ENCODE peak calls at places on chromosomes 4 and X, in four cellular contexts. C, Q, L and Z are unnamed samples.

GRCh38 chrX:53494427-53494826 is 60.3 kb upstream of the HSD17B10 start:
- DNase-seq in C (no peak), Q (no peak), L (no peak), Z (no peak)

GRCh38 chrX:148567229-148567628 is 66.8 kb downstream of the AFF2 start:
- DNase-seq in C (no peak), Q (no peak), L (no peak), Z (no peak)

GRCh38 chr4:185464887-185465286 is 6.6 kb downstream of the CCDC110 start:
- DNase-seq in C (no peak), Q (no peak), L (no peak), Z (no peak)

GRCh38 chr4:54547299-54548097 is 110.3 kb upstream of the KIT start:
- DNase-seq in C (no peak), Q (peak), L (no peak), Z (no peak)

GRCh38 chr4:157994863-157995262 is 178.0 kb downstream of the GASK1B start:
- DNase-seq in C (no peak), Q (no peak), L (no peak), Z (no peak)

GRCh38 chr4:150108693-150109092 is 30.4 kb downstream of the DCLK2 start:
- DNase-seq in C (no peak), Q (no peak), L (no peak), Z (no peak)

GRCh38 chr4:188960411-188961093 is 821.3 kb downstream of the TRIML1 start:
- DNase-seq in C (no peak), Q (no peak), L (no peak), Z (no peak)

GRCh38 chrX:107562482-107562881 is 65.8 kb upstream of the PRPS1 start:
- DNase-seq in C (no peak), Q (no peak), L (no peak), Z (peak)

GRCh38 chrX:149830192-149830873 is 48.6 kb downstream of the MAGEA9 start:
- DNase-seq in C (no peak), Q (no peak), L (no peak), Z (peak)

GRCh38 chr4:70667710-70668535 is 1.6 kb upstream of the JCHAIN start:
- DNase-seq in C (no peak), Q (no peak), L (no peak), Z (no peak)

GRCh38 chr4:118869808-118870342 is 18.8 kb upstream of the SYNPO2 start:
- DNase-seq in C (no peak), Q (no peak), L (no peak), Z (no peak)

GRCh38 chr4:113784497-113785254 is 23.1 kb upstream of the CAMK2D start:
- DNase-seq in C (no peak), Q (no peak), L (no peak), Z (no peak)

GRCh38 chr4:58587856-58588255 is 1477.7 kb upstream of the IGFBP7 start:
- DNase-seq in C (no peak), Q (no peak), L (no peak), Z (no peak)

GRCh38 chrX:39843318-39843717 is 254.4 kb downstream of the BCOR start:
- DNase-seq in C (no peak), Q (no peak), L (no peak), Z (no peak)

GRCh38 chrX:152061083-152061482 is 77.3 kb downstream of the MAGEA10 start:
- DNase-seq in C (no peak), Q (no peak), L (no peak), Z (no peak)

GRCh38 chr4:111648056-111648455 is 497.2 kb upstream of the FAM241A start:
- DNase-seq in C (no peak), Q (no peak), L (no peak), Z (no peak)

GRCh38 chr4:20421586-20421985 is 169.9 kb downstream of the SLIT2 start:
- DNase-seq in C (no peak), Q (no peak), L (no peak), Z (no peak)

GRCh38 chr4:169225058-169225751 is 45.6 kb downstream of the SH3RF1 start:
- DNase-seq in C (no peak), Q (no peak), L (no peak), Z (no peak)

GRCh38 chr4:186132577-186133277 is 28.2 kb downstream of the FAM149A start:
- DNase-seq in C (no peak), Q (no peak), L (no peak), Z (peak)

GRCh38 chr4:48970471-48970921 is 15.6 kb upstream of the CWH43 start:
- DNase-seq in C (no peak), Q (no peak), L (no peak), Z (no peak)

GRCh38 chr4:173367946-173368345 is 2.8 kb upstream of the SAP30 start:
- DNase-seq in C (no peak), Q (no peak), L (no peak), Z (no peak)

GRCh38 chr4:165383757-165384156 is 4.9 kb downstream of the CPE start:
- DNase-seq in C (no peak), Q (no peak), L (no peak), Z (no peak)

GRCh38 chr4:11471613-11472012 is 42.9 kb upstream of the HS3ST1 start:
- DNase-seq in C (peak), Q (no peak), L (no peak), Z (no peak)

GRCh38 chrX:49166914-49167739 is 4.6 kb downstream of the MAGIX start:
- DNase-seq in C (peak), Q (peak), L (peak), Z (peak)

GRCh38 chr4:155675709-155676429 is 9.2 kb downstream of the GUCY1A1 start:
- DNase-seq in C (no peak), Q (no peak), L (peak), Z (no peak)

GRCh38 chr4:150251752-150252190 is 173.5 kb downstream of the DCLK2 start:
- DNase-seq in C (peak), Q (no peak), L (no peak), Z (no peak)

GRCh38 chrX:149131780-149132179 is 373.3 kb downstream of the IDS start:
- DNase-seq in C (no peak), Q (no peak), L (no peak), Z (no peak)

GRCh38 chrX:107029752-107030151 is 29.7 kb upstream of the MORC4 start:
- DNase-seq in C (no peak), Q (no peak), L (no peak), Z (no peak)

GRCh38 chr4:127606823-127607222 is 25.9 kb upstream of the INTU start:
- DNase-seq in C (no peak), Q (no peak), L (no peak), Z (no peak)

GRCh38 chr4:101217353-101218031 is 129.8 kb downstream of the PPP3CA start:
- DNase-seq in C (no peak), Q (no peak), L (no peak), Z (no peak)

GRCh38 chr4:153731239-153731638 is 28.6 kb downstream of the RNF175 start:
- DNase-seq in C (no peak), Q (no peak), L (no peak), Z (no peak)

GRCh38 chr4:165873298-165874071 is 448 bp downstream of the TLL1 start:
- DNase-seq in C (peak), Q (peak), L (peak), Z (peak)

GRCh38 chr4:125420499-125420898 is 105.7 kb downstream of the FAT4 start:
- DNase-seq in C (no peak), Q (no peak), L (no peak), Z (no peak)

GRCh38 chrX:17361620-17362019 is 13.4 kb upstream of the NHS start:
- DNase-seq in C (no peak), Q (no peak), L (no peak), Z (peak)

GRCh38 chr4:93827272-93827947 is 1.1 kb upstream of the ATOH1 start:
- DNase-seq in C (no peak), Q (no peak), L (no peak), Z (no peak)

GRCh38 chr4:86939737-86940141 is 4.9 kb downstream of the AFF1 start:
- DNase-seq in C (no peak), Q (no peak), L (no peak), Z (no peak)

GRCh38 chr4:184503869-184504300 is 29.5 kb upstream of the IRF2 start:
- DNase-seq in C (no peak), Q (no peak), L (no peak), Z (no peak)

DNA sequence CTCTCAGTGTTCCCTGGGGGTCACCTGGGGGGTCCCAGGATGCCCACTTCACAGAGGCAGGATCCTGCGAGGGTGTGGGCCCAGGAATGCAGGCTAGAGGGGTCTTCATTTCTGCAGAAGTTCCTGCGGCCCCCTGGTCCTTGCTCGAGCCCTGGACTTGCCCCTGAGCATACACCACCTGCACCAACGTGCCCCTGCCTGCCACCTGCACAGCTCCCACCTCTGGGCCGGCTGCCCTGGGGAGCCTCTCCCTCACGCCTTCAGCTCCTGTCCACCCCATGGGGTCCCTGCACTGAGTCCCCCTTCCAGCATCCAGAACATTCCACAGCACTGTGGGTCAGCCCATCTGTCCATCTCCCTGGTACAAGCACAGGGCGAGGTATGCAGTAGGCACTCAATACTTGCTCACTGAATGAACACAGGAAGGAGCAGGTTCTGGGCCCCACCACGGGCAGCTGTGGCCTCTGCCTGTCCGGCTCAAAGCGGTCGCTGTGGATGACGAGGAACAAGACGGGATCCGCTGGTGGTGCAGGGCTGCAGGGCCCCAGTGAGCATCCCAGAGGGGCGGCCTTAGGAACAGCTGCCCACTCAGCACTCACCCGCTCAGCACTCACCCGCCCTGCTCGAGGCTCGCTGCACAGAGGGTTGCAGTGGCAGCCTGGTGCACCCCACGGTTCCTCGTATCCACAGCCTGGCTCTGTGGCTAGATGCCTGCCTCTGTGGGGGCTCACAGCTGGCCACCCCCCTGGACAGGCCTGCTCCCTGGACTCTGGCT is 70.5 kb upstream of the MXD4 start:
- DNase-seq in C (no peak), Q (no peak), L (no peak), Z (no peak)
- H3K4me3 ChIP-seq in C (no peak), Q (no peak), L (no peak), Z (no peak)

DNA sequence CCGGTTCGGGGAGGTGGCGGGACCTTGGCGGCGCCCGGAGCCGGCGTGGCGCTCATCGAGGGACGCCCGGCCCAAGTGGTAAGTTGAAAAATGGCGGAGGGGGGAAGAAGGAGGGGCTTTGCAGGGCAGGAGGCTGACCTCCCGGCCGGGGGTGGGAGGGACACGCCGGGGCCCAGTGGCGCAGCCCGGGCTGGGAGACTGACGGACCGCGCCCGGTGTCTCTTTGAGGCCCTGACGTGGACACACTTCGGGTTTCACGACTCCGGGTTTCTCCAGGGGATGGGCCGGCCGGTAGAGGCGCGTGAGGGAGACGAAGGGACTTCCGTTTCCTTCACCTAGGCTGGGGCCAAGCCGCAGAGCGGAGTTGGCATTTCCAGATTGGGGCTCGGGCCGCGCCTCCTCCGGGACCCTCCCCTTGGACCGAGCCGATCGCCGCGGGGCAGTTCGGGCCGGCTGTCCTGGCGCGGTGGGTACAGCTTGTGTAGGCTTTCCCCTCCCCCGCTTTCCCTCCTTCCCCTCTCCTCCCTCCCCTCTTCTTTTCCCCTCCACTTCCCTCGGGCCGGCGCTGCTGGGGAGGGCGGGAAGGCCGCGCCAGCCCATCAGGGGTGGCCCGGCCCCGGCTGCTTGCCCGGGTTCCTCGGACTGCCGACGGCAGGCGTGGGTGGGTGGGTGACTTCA is at the start of gene XIAP:
- DNase-seq in C (peak), Q (peak), L (peak), Z (peak)
- TF ChIP-seq POLR2A in C (peak), Q (peak), L (no peak), Z (peak)

DNA sequence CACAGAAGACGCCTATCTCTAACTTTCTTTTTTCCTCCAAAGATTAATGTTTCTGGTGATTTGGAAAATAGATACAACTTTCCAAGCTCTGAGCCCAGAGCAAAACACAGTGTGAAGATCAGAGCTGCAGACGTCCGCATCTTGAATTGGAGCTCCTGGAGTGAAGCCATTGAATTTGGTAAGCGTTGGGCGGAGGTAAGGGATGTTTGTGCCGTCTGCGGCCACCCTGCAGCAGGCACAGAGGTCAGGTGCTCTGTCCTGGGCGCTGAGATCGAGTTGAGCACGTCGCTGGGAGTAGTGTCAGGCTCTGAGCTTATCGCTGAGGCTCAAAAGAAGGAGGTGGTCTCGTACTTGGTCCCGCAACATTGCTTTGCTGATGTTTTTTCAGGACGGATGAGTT is 31.8 kb downstream of the CSF2RA start:
- DNase-seq in C (no peak), Q (no peak), L (no peak), Z (no peak)
- H3K4me3 ChIP-seq in C (no peak), Q (no peak), L (no peak), Z (no peak)

GRCh38 chr4:1009647-1010521 is 1.5 kb upstream of the FGFRL1 start:
- DNase-seq in C (peak), Q (peak), L (peak), Z (peak)
- TF ChIP-seq POLR2A in C (no peak), Q (no peak), L (no peak), Z (no peak)

GRCh38 chr4:6472008-6472386 is 417 bp downstream of the PPP2R2C start:
- DNase-seq in C (peak), Q (no peak), L (no peak), Z (no peak)
- H3K4me3 ChIP-seq in C (no peak), Q (no peak), L (peak), Z (no peak)

GRCh38 chrX:1226249-1226648 is 13.8 kb upstream of the CRLF2 start:
- DNase-seq in C (no peak), Q (no peak), L (no peak), Z (no peak)
- TF ChIP-seq POLR2A in C (no peak), Q (no peak), L (no peak), Z (no peak)

GRCh38 chrX:154602226-154602625 is 16.9 kb downstream of the CTAG1B start:
- DNase-seq in C (no peak), Q (no peak), L (no peak), Z (no peak)
- H3K4me3 ChIP-seq in C (no peak), Q (no peak), L (no peak), Z (no peak)

GRCh38 chrX:45756562-45756961 is 555.9 kb upstream of the DIPK2B start:
- DNase-seq in C (no peak), Q (no peak), L (no peak), Z (peak)

GRCh38 chrX:45757272-45757671 is 556.6 kb upstream of the DIPK2B start:
- DNase-seq in C (no peak), Q (no peak), L (no peak), Z (no peak)

GRCh38 chrX:45760187-45760742 is 559.6 kb upstream of the DIPK2B start:
- DNase-seq in C (no peak), Q (no peak), L (no peak), Z (no peak)

GRCh38 chrX:45758319-45758718 is 557.6 kb upstream of the DIPK2B start:
- DNase-seq in C (no peak), Q (no peak), L (no peak), Z (no peak)

GRCh38 chrX:45758738-45759397 is 558.2 kb upstream of the DIPK2B start:
- DNase-seq in C (no peak), Q (no peak), L (no peak), Z (no peak)
- TF ChIP-seq POLR2A in C (no peak), Q (no peak), L (no peak), Z (no peak)